ENCODE peak calls at places on chromosomes 6 and 20, in nine cellular contexts. E, K, A, T, W, Y, D, L and F are unnamed samples.

GRCh38 chr6:30679765-30680535 is 6.5 kb downstream of the PPP1R18 start:
- DNase-seq in E (no peak), K (no peak), A (no peak), T (no peak), W (no peak), Y (no peak), D (no peak), L (no peak), F (no peak)

GRCh38 chr6:16676376-16676775 is 84.9 kb downstream of the ATXN1 start:
- DNase-seq in E (no peak), K (no peak), A (no peak), T (no peak), W (no peak), Y (no peak), D (no peak), L (no peak), F (no peak)

GRCh38 chr20:25309395-25310267 is 61.7 kb downstream of the PYGB start:
- DNase-seq in E (peak; percentile 53), K (peak; percentile 65), A (peak; percentile 91), T (peak; percentile 87), W (peak; percentile 66), Y (no peak), D (peak; percentile 38), L (no peak), F (no peak)

GRCh38 chr6:62043079-62043478 is 242.9 kb downstream of the KHDRBS2 start:
- DNase-seq in E (no peak), K (no peak), A (no peak), T (no peak), W (no peak), Y (no peak), D (no peak), L (no peak), F (no peak)

GRCh38 chr6:108720798-108721197 is 127.4 kb upstream of the ARMC2 start:
- DNase-seq in E (no peak), K (no peak), A (no peak), T (no peak), W (no peak), Y (no peak), D (no peak), L (no peak), F (no peak)

GRCh38 chr6:154234019-154234772 is 122.4 kb downstream of the IPCEF1 start:
- DNase-seq in E (no peak), K (no peak), A (no peak), T (no peak), W (no peak), Y (no peak), D (no peak), L (no peak), F (no peak)

GRCh38 chr20:63094767-63095499 is 88.2 kb upstream of the BHLHE23 start:
- DNase-seq in E (no peak), K (no peak), A (peak; percentile 2), T (no peak), W (peak; percentile 5), Y (no peak), D (no peak), L (no peak), F (no peak)

GRCh38 chr6:15922510-15923307 is 206.2 kb upstream of the MYLIP start:
- DNase-seq in E (no peak), K (no peak), A (no peak), T (no peak), W (peak; percentile 27), Y (no peak), D (no peak), L (no peak), F (no peak)

DNA sequence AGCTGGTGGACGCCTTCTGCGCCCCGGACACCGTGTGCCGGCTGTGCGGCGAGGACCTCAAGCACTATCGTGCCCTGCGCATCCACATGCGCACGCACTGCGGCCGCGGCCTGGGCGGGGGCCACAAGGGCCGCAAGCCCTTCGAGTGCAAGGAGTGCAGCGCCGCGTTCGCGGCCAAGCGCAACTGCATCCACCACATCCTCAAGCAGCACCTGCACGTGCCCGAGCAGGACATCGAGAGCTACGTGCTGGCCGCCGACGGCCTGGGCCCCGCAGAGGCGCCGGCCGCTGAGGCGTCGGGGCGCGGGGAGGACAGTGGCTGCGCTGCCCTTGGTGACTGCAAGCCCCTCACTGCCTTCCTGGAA is 82.7 kb downstream of the SSR1 start:
- DNase-seq in E (no peak), K (no peak), A (no peak), T (no peak), W (no peak), Y (no peak), D (no peak), L (no peak), F (no peak)
- TF ChIP-seq POLR2A in E (no peak), K (no peak), A (no peak), T (no peak), W (no peak), Y (no peak), D (no peak), L (no peak), F (no peak)

GRCh38 chr20:36573103-36573797 is at the start of gene TGIF2:
- DNase-seq in E (peak; percentile 79), K (peak; percentile 34), A (peak; percentile 72), T (peak; percentile 71), W (peak; percentile 89), Y (no peak), D (peak; percentile 74), L (peak; percentile 81), F (peak; percentile 97)

GRCh38 chr20:36574278-36575065 is 1.1 kb downstream of the TGIF2 start:
- DNase-seq in E (peak; percentile 51), K (no peak), A (peak; percentile 54), T (peak; percentile 46), W (peak; percentile 62), Y (no peak), D (peak; percentile 51), L (peak; percentile 20), F (peak; percentile 54)

GRCh38 chr20:36572701-36573102 is 695 bp upstream of the TGIF2 start:
- DNase-seq in E (peak; percentile 36), K (no peak), A (no peak), T (no peak), W (peak; percentile 36), Y (no peak), D (peak; percentile 52), L (peak; percentile 7), F (no peak)

GRCh38 chr20:36573798-36574277 is 441 bp downstream of the TGIF2 start:
- DNase-seq in E (peak; percentile 29), K (no peak), A (no peak), T (no peak), W (peak; percentile 52), Y (no peak), D (peak; percentile 30), L (peak; percentile 14), F (no peak)

DNA sequence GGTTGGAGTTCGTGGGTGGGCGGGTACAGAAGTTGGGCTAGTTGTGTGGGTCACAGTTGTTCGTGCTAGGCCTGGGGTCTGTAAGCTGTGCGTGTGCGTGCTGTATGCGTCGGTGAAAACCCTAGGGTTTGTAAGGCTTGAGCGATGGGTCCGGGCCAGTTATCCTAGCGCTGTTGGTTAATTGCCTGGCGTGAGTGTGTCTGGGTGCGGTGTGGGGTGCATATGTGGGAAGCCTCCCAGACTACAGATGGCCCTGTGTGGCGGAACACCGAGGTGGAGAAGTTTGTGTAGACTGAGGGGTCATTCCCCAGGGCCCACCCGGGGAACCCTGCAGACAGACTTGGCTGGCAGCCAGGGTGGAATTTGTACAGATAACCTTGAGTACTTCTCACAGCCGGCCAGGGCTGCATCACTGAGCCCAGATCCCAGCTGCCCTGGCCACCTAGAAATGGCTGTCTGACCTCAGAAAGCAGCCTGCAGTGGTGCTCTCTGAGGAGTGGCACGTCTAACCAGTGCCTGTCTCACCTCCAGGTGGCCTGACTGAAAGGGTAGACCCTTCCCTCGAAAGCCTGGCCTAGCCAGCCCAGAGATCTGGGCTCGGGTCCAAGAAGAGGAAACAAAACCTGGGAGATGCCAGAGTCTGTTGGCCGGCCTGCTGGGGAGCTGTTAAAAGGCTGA is 1.8 kb downstream of the TGIF2 start:
- DNase-seq in E (peak; percentile 67), K (no peak), A (peak; percentile 76), T (peak; percentile 46), W (peak; percentile 55), Y (no peak), D (peak; percentile 57), L (peak; percentile 75), F (no peak)
- TF ChIP-seq POLR2A in E (no peak), K (no peak), A (no peak), T (no peak), W (no peak), Y (no peak), D (no peak), L (no peak), F (no peak)

DNA sequence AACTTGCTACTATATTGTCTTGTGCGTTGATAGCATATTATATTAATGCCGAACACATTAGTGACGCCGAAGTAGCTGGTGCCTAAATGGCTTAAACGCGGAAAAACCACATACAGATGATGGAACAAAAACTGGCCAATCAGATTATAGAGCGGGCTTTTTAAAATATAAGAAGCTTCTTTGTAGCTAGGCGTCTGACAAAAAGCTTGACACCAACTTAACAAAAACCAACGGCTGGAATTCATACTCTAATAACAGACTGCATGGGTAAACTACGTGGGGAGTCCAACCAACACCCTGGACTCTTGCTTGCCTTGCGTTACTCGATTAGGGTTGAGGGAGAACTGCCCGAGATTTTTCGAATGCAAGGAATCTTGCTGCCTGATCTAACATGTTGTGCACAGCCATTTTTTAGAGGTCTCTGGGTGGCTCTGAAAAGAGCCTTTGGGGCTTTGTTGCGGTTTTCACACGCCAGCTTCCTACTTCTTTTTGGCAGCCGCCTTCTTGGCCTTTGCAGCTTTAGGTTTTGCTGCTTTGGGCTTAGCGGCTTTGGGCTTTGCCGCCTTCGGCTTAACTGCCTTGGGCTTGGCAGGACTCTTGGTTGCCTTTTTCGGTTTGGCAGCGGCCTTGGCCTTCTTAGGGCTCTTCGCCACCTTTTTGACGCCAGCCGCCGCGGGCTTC is 45.7 kb downstream of the OR2B2 start:
- DNase-seq in E (no peak), K (no peak), A (no peak), T (no peak), W (no peak), Y (no peak), D (peak; percentile 93), L (no peak), F (no peak)
- TF ChIP-seq POLR2A in E (no peak), K (no peak), A (no peak), T (no peak), W (no peak), Y (no peak), D (no peak), L (no peak), F (peak; percentile 98)

GRCh38 chr20:49278817-49279676 is 1.2 kb upstream of the ZNFX1 start:
- DNase-seq in E (no peak), K (no peak), A (no peak), T (no peak), W (no peak), Y (no peak), D (peak; percentile 88), L (no peak), F (no peak)

GRCh38 chr20:49277786-49278035 is 146 bp downstream of the ZNFX1 start:
- DNase-seq in E (no peak), K (no peak), A (no peak), T (no peak), W (no peak), Y (no peak), D (no peak), L (no peak), F (no peak)

GRCh38 chr20:49279677-49280462 is 2.0 kb upstream of the ZNFX1 start:
- DNase-seq in E (no peak), K (no peak), A (no peak), T (no peak), W (no peak), Y (no peak), D (peak; percentile 61), L (no peak), F (no peak)

GRCh38 chr20:49276895-49277785 is 717 bp downstream of the ZNFX1 start:
- DNase-seq in E (no peak), K (no peak), A (peak; percentile 42), T (no peak), W (peak; percentile 58), Y (no peak), D (peak; percentile 51), L (peak; percentile 38), F (no peak)

DNA sequence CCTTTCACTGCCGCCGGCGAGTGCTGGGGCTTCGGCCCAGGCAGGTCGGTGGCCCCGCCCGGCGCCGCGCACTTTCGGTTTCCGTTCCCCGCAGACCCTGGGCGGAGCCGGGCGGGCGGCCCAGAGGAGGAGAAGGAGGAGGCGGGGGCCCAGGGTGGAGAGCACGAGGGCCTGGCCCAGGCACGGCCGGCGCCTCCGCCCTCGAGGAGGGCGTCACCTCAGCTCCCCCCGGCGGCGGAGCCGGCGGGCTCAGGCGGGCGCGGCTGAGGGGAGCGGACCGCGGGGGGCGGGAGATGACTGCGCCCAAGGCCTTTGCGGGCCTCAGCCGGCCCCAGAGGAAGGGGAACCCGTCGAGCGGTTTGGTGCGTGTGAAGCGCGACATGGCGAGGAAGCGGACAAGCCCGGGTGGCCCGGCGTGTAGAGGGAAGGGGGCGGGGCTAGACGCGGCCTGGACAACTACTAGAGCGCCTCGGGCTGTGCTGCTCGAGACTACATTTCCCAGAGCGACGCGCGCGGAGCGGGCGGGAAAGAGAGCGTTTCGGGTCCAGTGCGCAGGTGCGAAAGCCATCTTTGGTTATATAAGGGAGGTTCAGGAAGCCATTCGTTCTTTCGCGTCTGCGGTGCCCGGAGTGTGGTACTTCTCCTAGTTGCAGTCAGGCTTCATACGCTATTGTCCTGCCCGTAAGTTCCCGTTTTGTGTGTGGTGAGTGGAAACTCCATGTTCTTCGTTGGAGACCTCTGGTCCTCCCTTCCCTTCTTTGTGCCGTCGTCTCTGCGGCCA is at the start of gene ZNFX1:
- DNase-seq in E (peak; percentile 99), K (peak; percentile 94), A (peak; percentile 99), T (peak; percentile 93), W (peak; percentile 100), Y (peak; percentile 99), D (peak; percentile 98), L (peak; percentile 99), F (peak; percentile 87)
- TF ChIP-seq POLR2A in E (peak; percentile 98), K (peak; percentile 100), A (peak; percentile 98), T (peak; percentile 100), W (peak; percentile 96), Y (peak; percentile 98), D (peak; percentile 100), L (peak; percentile 94), F (peak; percentile 100)